ENCODE peak calls at places on chromosomes 2 and 18, in nine cellular contexts. C, G, X, S, N, R, K, P and I are unnamed samples.

GRCh38 chr2:212147921-212148513 is 390.6 kb downstream of the ERBB4 start:
- DNase-seq in X (no peak), K (no peak), R (peak; percentile 48), N (no peak), C (no peak), G (no peak), S (no peak), P (peak; percentile 1), I (peak; percentile 13)

GRCh38 chr18:74531043-74531442 is 3.3 kb upstream of the CNDP1 start:
- DNase-seq in P (no peak), G (no peak), X (peak; percentile 23), N (no peak), S (no peak), C (no peak), R (no peak), K (no peak), I (no peak)

GRCh38 chr2:98807221-98807620 is 76.3 kb upstream of the MGAT4A start:
- DNase-seq in N (no peak), P (no peak), S (peak; percentile 37), K (no peak), G (no peak), R (no peak), C (no peak), X (no peak), I (no peak)

GRCh38 chr2:206642075-206643025 is at the start of gene FAM237A:
- DNase-seq in X (no peak), S (no peak), K (peak; percentile 49), G (peak; percentile 1), N (peak; percentile 39), P (peak; percentile 57), C (no peak), R (peak; percentile 92), I (peak; percentile 39)

GRCh38 chr2:209322041-209322440 is 101.8 kb upstream of the MAP2 start:
- DNase-seq in C (no peak), S (no peak), G (no peak), X (no peak), K (no peak), P (no peak), N (no peak), R (no peak), I (no peak)

GRCh38 chr2:37201766-37202165 is 5.5 kb downstream of the CEBPZOS start:
- DNase-seq in S (no peak), C (no peak), K (no peak), P (peak; percentile 66), X (no peak), G (no peak), N (no peak), R (no peak), I (no peak)

GRCh38 chr2:59182249-59182648 is 941.1 kb upstream of the FANCL start:
- DNase-seq in C (peak; percentile 50), X (no peak), R (peak; percentile 55), N (no peak), S (no peak), K (no peak), G (no peak), P (peak; percentile 15), I (no peak)

GRCh38 chr2:170218456-170218855 is 40.5 kb downstream of the MYO3B start:
- DNase-seq in X (no peak), C (peak; percentile 1), S (no peak), N (no peak), P (no peak), R (no peak), G (no peak), K (no peak), I (no peak)

GRCh38 chr2:143900006-143900405 is 619.9 kb downstream of the ZEB2 start:
- DNase-seq in G (no peak), P (no peak), R (no peak), K (no peak), S (no peak), N (no peak), C (no peak), X (no peak), I (peak; percentile 6)

GRCh38 chr18:47595816-47596501 is 334.5 kb downstream of the SMAD2 start:
- DNase-seq in G (no peak), K (no peak), S (peak; percentile 2), P (no peak), X (no peak), C (peak; percentile 24), R (no peak), N (no peak), I (no peak)

GRCh38 chr2:14720739-14721138 is 88.2 kb downstream of the LRATD1 start:
- DNase-seq in X (no peak), S (no peak), C (no peak), P (no peak), K (no peak), R (no peak), G (no peak), N (no peak), I (no peak)

GRCh38 chr18:45938488-45938935 is 28.6 kb downstream of the EPG5 start:
- DNase-seq in N (no peak), P (no peak), S (no peak), C (no peak), R (no peak), X (no peak), K (no peak), G (no peak), I (no peak)